ENCODE peak calls at places on chromosomes 16 and 17, in six cellular contexts. R is astrocyte of the cerebellum, T is astrocyte of the spinal cord, P is transverse colon, Q is dorsolateral prefrontal cortex, Y is body of pancreas. A is an unnamed sample.

GRCh38 chr17:27564463-27564862 is 66.5 kb upstream of the LGALS9 start:
- DNase-seq in R (no peak), T (no peak), P (no peak), Q (no peak), Y (no peak), A (no peak)

GRCh38 chr16:21626659-21627277 is 25.6 kb downstream of the IGSF6 start:
- DNase-seq in R (peak), T (peak), P (no peak), Q (no peak), Y (peak), A (peak)

GRCh38 chr17:10614536-10615155 is 42.5 kb downstream of the MYH3 start:
- DNase-seq in R (peak), T (peak), P (peak), Q (no peak), Y (peak), A (peak)

GRCh38 chr16:68539704-68540370 is 746 bp downstream of the ZFP90 start:
- DNase-seq in R (no peak), T (peak), P (no peak), Q (no peak), Y (no peak), A (peak)

GRCh38 chr16:12661656-12662172 is 142.0 kb downstream of the CPPED1 start:
- DNase-seq in R (peak), T (peak), P (no peak), Q (no peak), Y (no peak), A (peak)

GRCh38 chr16:88422733-88423447 is 30.2 kb upstream of the ZFPM1 start:
- DNase-seq in R (no peak), T (no peak), P (no peak), Q (no peak), Y (no peak), A (no peak)

GRCh38 chr16:54070944-54071343 is 215.6 kb downstream of the IRX3 start:
- DNase-seq in R (no peak), T (no peak), P (no peak), Q (no peak), Y (no peak), A (no peak)

GRCh38 chr17:42248351-42249179 is 27.6 kb downstream of the STAT5B start:
- DNase-seq in R (peak), T (peak), P (peak), Q (peak), Y (peak), A (no peak)

GRCh38 chr17:1907818-1908698 is 78.3 kb downstream of the RPA1 start:
- DNase-seq in R (peak), T (peak), P (no peak), Q (no peak), Y (no peak), A (peak)

GRCh38 chr16:85086347-85087291 is 25.7 kb downstream of the CIBAR2 start:
- DNase-seq in R (peak), T (peak), P (peak), Q (no peak), Y (peak), A (peak)

GRCh38 chr17:39800540-39800939 is 62.8 kb downstream of the GRB7 start:
- DNase-seq in R (no peak), T (no peak), P (peak), Q (no peak), Y (no peak), A (peak)

GRCh38 chr17:76542566-76542971 is 2.7 kb downstream of the PRCD start:
- DNase-seq in R (no peak), T (no peak), P (no peak), Q (no peak), Y (no peak), A (no peak)

GRCh38 chr17:76544916-76545365 is 5.1 kb downstream of the PRCD start:
- DNase-seq in R (no peak), T (no peak), P (no peak), Q (no peak), Y (no peak), A (no peak)

GRCh38 chr17:76542984-76543383 is 3.1 kb downstream of the PRCD start:
- DNase-seq in R (no peak), T (no peak), P (no peak), Q (no peak), Y (no peak), A (no peak)

GRCh38 chr17:76544123-76544915 is 4.5 kb downstream of the PRCD start:
- DNase-seq in R (no peak), T (no peak), P (no peak), Q (no peak), Y (no peak), A (no peak)

DNA sequence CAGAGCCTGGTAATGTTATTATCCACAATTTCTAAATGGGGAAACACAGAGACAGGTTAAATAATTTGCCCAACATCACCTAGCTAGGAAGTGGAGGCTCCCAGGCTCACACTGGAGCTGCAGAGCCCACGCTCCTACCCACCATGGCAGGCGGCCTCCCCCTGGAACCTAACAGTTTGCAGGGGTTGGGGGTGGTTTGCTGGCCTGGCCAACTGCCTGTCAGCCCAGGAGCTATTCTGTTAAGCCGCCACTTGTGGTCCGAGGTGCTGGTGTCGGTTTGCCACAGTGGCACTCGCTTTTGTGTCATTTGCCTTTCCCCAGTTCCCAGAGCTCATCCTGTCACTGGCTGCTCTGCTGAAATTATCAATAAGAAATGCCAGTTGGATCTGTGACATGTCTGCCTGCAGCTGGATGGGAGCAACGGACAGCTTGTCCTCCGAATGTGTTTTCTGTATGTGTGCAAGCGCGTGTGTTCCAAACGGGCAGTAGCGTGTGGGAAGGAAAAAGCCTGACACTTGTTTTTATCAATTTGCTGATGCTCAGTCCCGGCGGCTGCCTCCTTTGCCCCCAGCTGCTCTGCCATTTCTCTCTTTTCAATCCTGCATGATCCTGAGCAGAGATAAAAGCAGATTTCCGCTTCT is 3.8 kb downstream of the PRCD start:
- DNase-seq in R (no peak), T (no peak), P (no peak), Q (no peak), Y (no peak), A (no peak)
- H3K4me3 ChIP-seq in R (no peak), T (no peak), P (no peak), Q (peak), Y (no peak), A (no peak)

GRCh38 chr17:73901661-73902415 is 257.6 kb upstream of the SDK2 start:
- DNase-seq in R (no peak), T (no peak), P (peak), Q (no peak), Y (peak), A (no peak)
- TF ChIP-seq CTCF in R (no peak), T (no peak), P (no peak), Q (no peak), Y (no peak), A (no peak)

GRCh38 chr16:75732871-75733270 is 6.6 kb upstream of the CPHXL start:
- DNase-seq in R (no peak), T (peak), P (no peak), Q (no peak), Y (no peak), A (no peak)

GRCh38 chr16:75733305-75734141 is 7.2 kb upstream of the CPHXL start:
- DNase-seq in R (peak), T (peak), P (no peak), Q (no peak), Y (peak), A (no peak)
- H3K4me3 ChIP-seq in R (peak), T (no peak), P (no peak), Q (no peak), Y (no peak), A (no peak)

DNA sequence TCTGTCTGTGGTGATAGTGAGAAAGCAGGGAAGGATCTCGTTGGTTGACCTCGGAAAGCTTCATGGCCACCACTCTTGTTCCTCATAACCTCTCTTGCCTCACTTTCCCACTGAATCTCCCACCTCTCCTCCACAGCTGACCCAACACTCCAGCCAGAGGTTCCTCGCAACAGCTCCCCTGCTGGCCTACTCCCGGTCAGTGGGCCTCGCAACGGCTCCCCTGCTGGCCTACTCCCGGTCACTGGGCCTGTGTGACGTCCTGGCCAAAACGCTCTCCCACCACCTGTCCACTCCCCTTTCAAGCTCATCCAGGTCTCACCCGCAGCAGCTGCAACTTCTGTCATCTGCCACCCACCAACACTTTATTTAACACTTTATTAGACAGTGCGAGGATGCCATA is 149.1 kb downstream of the VPS53 start:
- DNase-seq in R (no peak), T (no peak), P (no peak), Q (no peak), Y (no peak), A (no peak)
- TF ChIP-seq CTCF in R (no peak), T (peak), P (no peak), Q (no peak), Y (no peak), A (no peak)

DNA sequence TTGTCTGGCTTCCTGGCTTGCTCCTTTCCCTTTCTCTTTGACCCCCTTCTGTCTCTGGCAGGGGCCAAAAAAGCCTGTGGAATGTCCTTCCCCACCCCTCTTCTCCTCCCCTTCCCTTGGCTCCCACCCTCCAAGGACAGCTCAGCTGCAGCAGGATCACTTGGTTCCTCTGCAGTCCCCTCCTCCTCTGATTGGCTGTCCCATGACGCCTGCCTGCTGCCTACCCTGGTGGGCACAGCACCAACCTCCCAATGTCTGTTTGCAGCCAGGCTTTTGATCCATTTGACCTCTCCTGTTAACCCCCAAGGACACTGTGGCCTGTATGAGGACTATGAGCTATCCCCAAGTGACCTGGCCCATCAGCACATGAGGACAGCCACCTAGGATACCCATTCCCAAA is 14.8 kb upstream of the MTMR4 start:
- DNase-seq in R (no peak), T (no peak), P (no peak), Q (peak), Y (no peak), A (no peak)
- H3K4me3 ChIP-seq in R (no peak), T (no peak), P (no peak), Q (peak), Y (no peak), A (no peak)

DNA sequence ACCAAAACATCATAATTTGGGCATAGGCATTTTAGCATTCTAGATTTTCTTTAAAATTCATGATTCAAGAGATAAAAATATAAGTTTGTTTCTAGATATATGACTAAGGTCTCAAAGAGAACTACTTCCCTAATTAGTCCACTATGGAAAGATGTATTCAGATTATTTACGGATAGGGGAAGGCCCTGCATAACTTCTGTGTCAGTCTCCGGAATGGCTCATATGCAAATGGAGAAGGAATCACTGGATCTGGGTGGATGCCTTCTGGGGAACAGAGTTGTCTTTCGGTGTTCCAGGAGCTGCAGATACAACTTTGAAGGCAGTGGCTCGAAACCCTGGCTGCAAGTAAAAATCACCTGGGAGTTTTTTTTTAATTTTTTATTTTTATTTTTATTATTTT is 17.1 kb upstream of the WFIKKN2 start:
- DNase-seq in R (no peak), T (no peak), P (no peak), Q (no peak), Y (no peak), A (no peak)
- TF ChIP-seq CTCF in R (no peak), T (no peak), P (no peak), Q (no peak), Y (no peak), A (no peak)

DNA sequence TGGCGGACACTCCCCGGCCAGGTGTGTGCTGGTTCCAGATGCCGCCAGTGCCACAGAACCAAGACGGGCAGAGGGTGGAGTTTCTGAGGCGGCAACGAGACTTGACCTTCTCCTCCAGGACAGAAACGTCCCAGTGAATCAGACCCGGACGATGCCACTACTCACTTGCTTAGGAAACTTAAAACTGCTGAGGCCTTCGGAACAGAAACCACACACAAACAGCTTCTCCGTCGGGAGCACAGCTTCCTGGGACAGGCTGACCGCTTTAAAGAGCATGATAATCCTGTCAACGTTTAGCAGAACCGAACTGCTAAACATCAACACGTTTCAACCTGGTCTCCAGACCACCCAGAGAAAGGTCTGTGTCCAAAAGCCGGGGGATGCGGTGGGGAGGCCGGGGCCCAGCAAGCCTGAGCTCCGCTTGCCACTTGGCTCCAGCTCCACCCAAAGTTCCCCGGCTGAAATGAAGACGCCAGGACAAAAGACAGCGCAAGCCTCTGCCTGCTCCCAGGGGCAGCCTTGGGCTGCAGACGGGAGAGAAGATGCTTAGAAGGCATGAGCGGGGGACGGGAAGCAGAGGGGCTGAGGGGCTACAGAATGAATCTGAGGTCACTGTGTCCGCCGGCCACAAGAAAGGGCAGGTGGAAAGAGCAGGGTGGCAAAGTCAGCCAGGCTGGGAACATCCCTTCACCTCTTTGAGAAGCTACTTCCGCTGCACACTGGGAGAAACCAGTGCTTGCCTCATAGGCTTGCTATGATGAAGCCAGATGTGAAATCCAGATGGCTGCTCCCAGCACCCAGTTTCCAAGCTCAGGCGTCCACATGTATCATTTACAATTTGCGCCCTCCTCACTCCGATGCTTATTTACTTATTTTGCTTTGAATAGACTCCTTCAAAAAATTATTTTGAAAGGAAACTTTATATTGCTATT is 68.9 kb downstream of the MRM3 start:
- DNase-seq in R (no peak), T (peak), P (no peak), Q (no peak), Y (peak), A (peak)
- H3K4me3 ChIP-seq in R (no peak), T (no peak), P (no peak), Q (no peak), Y (no peak), A (no peak)

GRCh38 chr16:7227193-7227825 is 105.3 kb upstream of the RBFOX1 start:
- DNase-seq in R (no peak), T (no peak), P (no peak), Q (no peak), Y (no peak), A (no peak)
- TF ChIP-seq CTCF in R (no peak), T (no peak), P (no peak), Q (no peak), Y (no peak), A (no peak)